ENCODE peak calls at places on chromosome 6, in four cellular contexts. J, V, C and T are unnamed samples.

GRCh38 chr6:42254505-42254904 is 36.8 kb upstream of the MRPS10 start:
- DNase-seq in J (no peak), V (no peak), C (no peak), T (peak; percentile 13)

GRCh38 chr6:158416841-158417759 is 104.8 kb downstream of the TULP4 start:
- DNase-seq in J (no peak), V (no peak), C (no peak), T (no peak)

GRCh38 chr6:18215436-18215835 is 48.9 kb downstream of the DEK start:
- DNase-seq in J (no peak), V (no peak), C (no peak), T (no peak)

GRCh38 chr6:148426317-148426977 is 83.8 kb downstream of the SASH1 start:
- DNase-seq in J (no peak), V (no peak), C (no peak), T (no peak)

GRCh38 chr6:124495316-124496176 is 466.7 kb upstream of the RNF217 start:
- DNase-seq in J (no peak), V (no peak), C (no peak), T (no peak)

GRCh38 chr6:5061152-5061551 is 24.0 kb upstream of the PPP1R3G start:
- DNase-seq in J (no peak), V (no peak), C (no peak), T (no peak)

GRCh38 chr6:33384581-33385020 is 7.0 kb upstream of the KIFC1 start:
- DNase-seq in J (no peak), V (no peak), C (no peak), T (no peak)

GRCh38 chr6:33785766-33786165 is 3.2 kb downstream of the LEMD2 start:
- DNase-seq in J (no peak), V (no peak), C (no peak), T (no peak)

GRCh38 chr6:108452725-108453195 is 108.0 kb upstream of the FOXO3 start:
- DNase-seq in J (no peak), V (no peak), C (no peak), T (no peak)